ENCODE peak calls at places on chromosomes 12 and 14, in five cellular contexts. A is IMR-90, Q is SK-N-SH, E is GM12878, P is K562. N is an unnamed sample.

GRCh38 chr12:31117203-31118011 is 43.7 kb downstream of the DDX11 start:
- DNase-seq in A (peak), Q (peak), E (no peak), P (peak), N (peak)

GRCh38 chr12:78787576-78787975 is 77.0 kb upstream of the SYT1 start:
- DNase-seq in A (no peak), Q (no peak), E (no peak), P (no peak), N (no peak)

GRCh38 chr12:93378373-93379310 is 917 bp downstream of the NUDT4 start:
- DNase-seq in A (peak), Q (peak), E (no peak), P (peak), N (peak)

GRCh38 chr12:2803635-2804380 is 8.7 kb upstream of the ITFG2 start:
- DNase-seq in A (no peak), Q (no peak), E (peak), P (no peak), N (no peak)

GRCh38 chr12:124518051-124518932 is 49.1 kb downstream of the NCOR2 start:
- DNase-seq in A (peak), Q (peak), E (no peak), P (no peak), N (peak)

GRCh38 chr14:83473846-83474245 is 1940.2 kb upstream of the SEL1L start:
- DNase-seq in A (peak), Q (no peak), E (no peak), P (no peak), N (no peak)

GRCh38 chr12:118371354-118372282 is 1.1 kb downstream of the TAOK3 start:
- DNase-seq in A (no peak), Q (peak), E (no peak), P (no peak), N (peak)

GRCh38 chr12:91877461-91878230 is 268.0 kb downstream of the BTG1 start:
- DNase-seq in A (no peak), Q (no peak), E (no peak), P (no peak), N (no peak)

GRCh38 chr12:123096159-123096558 is 54.7 kb downstream of the PITPNM2 start:
- DNase-seq in A (no peak), Q (no peak), E (no peak), P (no peak), N (no peak)

GRCh38 chr12:111046896-111047295 is 126.5 kb upstream of the MYL2 start:
- DNase-seq in A (no peak), Q (no peak), E (no peak), P (no peak), N (no peak)

GRCh38 chr14:52701223-52701622 is 5.8 kb upstream of the PSMC6 start:
- DNase-seq in A (peak), Q (no peak), E (no peak), P (no peak), N (peak)

GRCh38 chr12:130212384-130212783 is 50.1 kb downstream of the FZD10 start:
- DNase-seq in A (no peak), Q (no peak), E (no peak), P (no peak), N (no peak)

GRCh38 chr12:125089083-125089482 is 23.8 kb downstream of the AACS start:
- DNase-seq in A (no peak), Q (no peak), E (no peak), P (peak), N (no peak)

GRCh38 chr12:64030155-64030554 is 185.7 kb downstream of the SRGAP1 start:
- DNase-seq in A (peak), Q (no peak), E (no peak), P (no peak), N (no peak)

GRCh38 chr14:35121026-35121886 is 534 bp downstream of the PPP2R3C start:
- DNase-seq in A (no peak), Q (no peak), E (no peak), P (no peak), N (peak)

GRCh38 chr14:95387826-95388445 is 68.2 kb upstream of the CLMN start:
- DNase-seq in A (no peak), Q (peak), E (no peak), P (no peak), N (no peak)

GRCh38 chr12:18868673-18869072 is 130.8 kb downstream of the CAPZA3 start:
- DNase-seq in A (peak), Q (no peak), E (no peak), P (no peak), N (no peak)

DNA sequence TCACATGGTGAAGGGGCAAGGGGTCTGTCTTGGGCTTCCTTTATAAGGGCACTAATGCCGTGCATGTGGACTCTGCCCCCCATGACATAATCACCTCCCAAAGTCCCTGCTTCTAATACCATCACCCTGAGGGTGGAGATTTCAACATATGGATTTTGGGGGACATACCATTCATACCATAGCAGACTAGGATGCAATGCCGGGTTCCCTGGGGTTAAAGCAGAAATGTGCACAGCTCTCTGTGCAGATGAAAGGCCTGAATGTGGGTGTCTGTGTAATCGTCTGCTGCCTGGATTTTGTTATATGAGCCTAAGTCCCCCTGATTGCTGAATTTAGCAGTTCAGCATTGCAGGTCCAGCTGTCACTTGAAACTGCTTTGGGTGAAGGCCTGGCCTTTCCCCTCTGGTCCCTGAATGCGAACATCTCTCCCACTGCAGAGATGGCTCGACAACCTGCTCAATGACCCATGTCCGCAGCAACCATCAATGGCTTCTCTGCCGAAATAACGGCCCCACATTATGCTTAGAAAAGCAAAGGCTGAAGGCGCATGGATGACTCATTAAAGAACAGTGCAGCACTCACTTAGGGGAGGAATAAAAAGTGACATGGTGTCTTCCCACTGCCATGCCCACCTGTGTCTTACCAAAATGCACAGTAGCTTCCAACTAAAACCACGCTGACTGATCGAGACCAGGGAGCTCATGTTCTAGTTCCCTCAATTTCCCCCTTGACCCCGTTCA is 286.3 kb downstream of the DPF3 start:
- DNase-seq in A (peak), Q (no peak), E (no peak), P (no peak), N (no peak)
- TF ChIP-seq RCOR1 in A (no peak), Q (no peak), E (no peak), P (no peak), N (no peak)

GRCh38 chr14:92624764-92625163 is 111.2 kb downstream of the RIN3 start:
- DNase-seq in A (no peak), Q (no peak), E (no peak), P (no peak), N (no peak)

GRCh38 chr14:92626041-92626440 is 112.5 kb downstream of the RIN3 start:
- DNase-seq in A (no peak), Q (no peak), E (no peak), P (no peak), N (no peak)

GRCh38 chr14:92627707-92628215 is 114.2 kb downstream of the RIN3 start:
- DNase-seq in A (no peak), Q (no peak), E (no peak), P (no peak), N (no peak)

GRCh38 chr14:92622311-92622710 is 108.7 kb downstream of the RIN3 start:
- DNase-seq in A (no peak), Q (no peak), E (no peak), P (no peak), N (no peak)

DNA sequence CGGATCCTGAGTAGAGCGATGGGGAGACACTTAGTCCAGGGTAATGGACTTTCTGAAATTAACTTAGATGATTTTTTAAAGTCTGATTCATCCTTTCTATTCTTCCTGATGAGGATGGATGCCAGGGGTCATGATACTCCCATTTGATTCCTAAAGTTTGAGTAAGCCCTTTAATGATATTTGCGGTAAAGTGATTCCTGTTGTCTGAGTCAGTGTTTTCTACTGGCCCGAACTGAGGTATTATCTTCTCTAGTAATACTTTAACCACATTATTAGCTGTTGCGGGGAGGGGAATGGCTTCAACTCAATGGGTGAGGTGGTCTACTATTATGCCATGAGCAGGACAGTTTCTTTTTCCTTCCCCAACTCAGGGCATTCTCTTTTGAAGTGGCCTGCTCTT is 111.6 kb downstream of the RIN3 start:
- DNase-seq in A (peak), Q (no peak), E (no peak), P (no peak), N (peak)
- TF ChIP-seq RCOR1 in A (no peak), Q (no peak), E (no peak), P (no peak), N (no peak)

GRCh38 chr14:102903889-102904512 is 18.5 kb upstream of the AMN start:
- DNase-seq in A (no peak), Q (no peak), E (no peak), P (no peak), N (no peak)
- TF ChIP-seq RCOR1 in A (no peak), Q (no peak), E (no peak), P (no peak), N (no peak)

GRCh38 chr12:70110085-70110484 is 133.1 kb upstream of the CNOT2 start:
- DNase-seq in A (no peak), Q (no peak), E (no peak), P (no peak), N (no peak)

GRCh38 chr12:70101064-70101463 is 142.2 kb upstream of the CNOT2 start:
- DNase-seq in A (no peak), Q (no peak), E (no peak), P (no peak), N (no peak)

DNA sequence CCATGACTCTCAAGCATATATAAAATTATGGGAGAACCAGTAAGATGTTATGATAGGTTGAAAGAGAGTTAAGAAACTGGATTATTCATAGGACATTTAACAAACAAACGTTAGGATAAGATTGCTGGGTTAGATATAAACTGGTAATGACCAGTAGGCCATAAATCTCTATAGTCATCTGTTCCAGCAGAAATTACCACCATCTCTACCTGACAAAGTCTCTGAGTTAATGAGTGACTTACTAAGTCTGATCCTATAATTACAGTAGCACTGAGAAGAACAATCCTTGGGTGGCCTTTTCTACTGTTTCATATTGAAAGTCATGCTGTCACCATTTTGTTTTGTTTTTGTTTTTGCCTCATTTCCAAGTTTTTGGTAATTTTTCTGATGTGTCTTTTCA is 136.9 kb upstream of the CNOT2 start:
- DNase-seq in A (no peak), Q (no peak), E (no peak), P (no peak), N (no peak)
- TF ChIP-seq RCOR1 in A (no peak), Q (no peak), E (no peak), P (no peak), N (no peak)

N was measured in A549.